ENCODE peak calls at places on chromosomes 1 and 21, in nine cellular contexts. One of them, this sample, is unnamed.

GRCh38 chr1:43987159-43988022 is 4.0 kb upstream of the CCDC24 start:
- DNase-seq in type B pancreatic cell: no peak
- DNase-seq in anterior cingulate cortex: no peak
- DNase-seq in WTC11: no peak
- DNase-seq in HFFc6: no peak
- DNase-seq in naive thymus-derived CD4-positive, alpha-beta T cell: no peak
- DNase-seq in amniotic stem cell: no peak
- DNase-seq in posterior cingulate gyrus: no peak
- DNase-seq in thoracic aorta: no peak
- DNase-seq in this sample: no peak

GRCh38 chr1:113905435-113905861 is 322 bp downstream of the DCLRE1B start:
- DNase-seq in thoracic aorta: no peak
- DNase-seq in WTC11: peak; percentile 73
- DNase-seq in type B pancreatic cell: no peak
- DNase-seq in posterior cingulate gyrus: no peak
- DNase-seq in amniotic stem cell: no peak
- DNase-seq in HFFc6: no peak
- DNase-seq in anterior cingulate cortex: no peak
- DNase-seq in naive thymus-derived CD4-positive, alpha-beta T cell: no peak
- DNase-seq in this sample: peak; percentile 39

GRCh38 chr1:2091611-2092604 is 41.7 kb downstream of the PRKCZ start:
- DNase-seq in WTC11: peak; percentile 83
- DNase-seq in HFFc6: no peak
- DNase-seq in type B pancreatic cell: no peak
- DNase-seq in naive thymus-derived CD4-positive, alpha-beta T cell: no peak
- DNase-seq in anterior cingulate cortex: peak; percentile 54
- DNase-seq in thoracic aorta: no peak
- DNase-seq in amniotic stem cell: no peak
- DNase-seq in posterior cingulate gyrus: no peak
- DNase-seq in this sample: peak; percentile 80

GRCh38 chr21:42784276-42784675 is 95.1 kb downstream of the WDR4 start:
- DNase-seq in type B pancreatic cell: no peak
- DNase-seq in HFFc6: no peak
- DNase-seq in posterior cingulate gyrus: no peak
- DNase-seq in naive thymus-derived CD4-positive, alpha-beta T cell: no peak
- DNase-seq in amniotic stem cell: no peak
- DNase-seq in WTC11: no peak
- DNase-seq in anterior cingulate cortex: no peak
- DNase-seq in thoracic aorta: no peak
- DNase-seq in this sample: no peak

GRCh38 chr21:45982758-45983731 is 1.5 kb downstream of the COL6A1 start:
- DNase-seq in anterior cingulate cortex: no peak
- DNase-seq in type B pancreatic cell: no peak
- DNase-seq in thoracic aorta: no peak
- DNase-seq in amniotic stem cell: no peak
- DNase-seq in WTC11: peak; percentile 42
- DNase-seq in posterior cingulate gyrus: peak; percentile 24
- DNase-seq in HFFc6: no peak
- DNase-seq in naive thymus-derived CD4-positive, alpha-beta T cell: no peak
- DNase-seq in this sample: peak; percentile 11

GRCh38 chr1:238562376-238562775 is 671.7 kb upstream of the ZP4 start:
- DNase-seq in thoracic aorta: no peak
- DNase-seq in posterior cingulate gyrus: no peak
- DNase-seq in amniotic stem cell: no peak
- DNase-seq in naive thymus-derived CD4-positive, alpha-beta T cell: no peak
- DNase-seq in HFFc6: no peak
- DNase-seq in anterior cingulate cortex: no peak
- DNase-seq in type B pancreatic cell: no peak
- DNase-seq in WTC11: no peak
- DNase-seq in this sample: no peak

GRCh38 chr1:213976665-213977485 is 10.9 kb upstream of the PROX1 start:
- DNase-seq in type B pancreatic cell: no peak
- DNase-seq in WTC11: no peak
- DNase-seq in amniotic stem cell: no peak
- DNase-seq in posterior cingulate gyrus: no peak
- DNase-seq in thoracic aorta: no peak
- DNase-seq in naive thymus-derived CD4-positive, alpha-beta T cell: no peak
- DNase-seq in HFFc6: no peak
- DNase-seq in anterior cingulate cortex: no peak
- DNase-seq in this sample: no peak

GRCh38 chr1:177890459-177890858 is 79.4 kb downstream of the SEC16B start:
- DNase-seq in thoracic aorta: no peak
- DNase-seq in WTC11: no peak
- DNase-seq in anterior cingulate cortex: no peak
- DNase-seq in type B pancreatic cell: no peak
- DNase-seq in HFFc6: no peak
- DNase-seq in amniotic stem cell: no peak
- DNase-seq in posterior cingulate gyrus: no peak
- DNase-seq in naive thymus-derived CD4-positive, alpha-beta T cell: no peak
- DNase-seq in this sample: no peak

GRCh38 chr1:151142411-151143056 is 3.9 kb downstream of the SEMA6C start:
- DNase-seq in naive thymus-derived CD4-positive, alpha-beta T cell: no peak
- DNase-seq in anterior cingulate cortex: no peak
- DNase-seq in posterior cingulate gyrus: no peak
- DNase-seq in WTC11: no peak
- DNase-seq in thoracic aorta: no peak
- DNase-seq in type B pancreatic cell: no peak
- DNase-seq in amniotic stem cell: no peak
- DNase-seq in HFFc6: no peak
- DNase-seq in this sample: no peak

GRCh38 chr1:182397653-182398388 is 2.6 kb downstream of the TEDDM1 start:
- DNase-seq in WTC11: no peak
- DNase-seq in posterior cingulate gyrus: no peak
- DNase-seq in HFFc6: no peak
- DNase-seq in thoracic aorta: no peak
- DNase-seq in naive thymus-derived CD4-positive, alpha-beta T cell: no peak
- DNase-seq in anterior cingulate cortex: no peak
- DNase-seq in type B pancreatic cell: no peak
- DNase-seq in amniotic stem cell: no peak
- DNase-seq in this sample: no peak

GRCh38 chr1:170073893-170074249 is 624 bp downstream of the KIFAP3 start:
- DNase-seq in HFFc6: no peak
- DNase-seq in anterior cingulate cortex: no peak
- DNase-seq in WTC11: no peak
- DNase-seq in thoracic aorta: no peak
- DNase-seq in naive thymus-derived CD4-positive, alpha-beta T cell: no peak
- DNase-seq in amniotic stem cell: no peak
- DNase-seq in type B pancreatic cell: no peak
- DNase-seq in posterior cingulate gyrus: no peak
- DNase-seq in this sample: no peak

GRCh38 chr1:7299329-7299799 is 471.7 kb upstream of the VAMP3 start:
- DNase-seq in posterior cingulate gyrus: peak; percentile 58
- DNase-seq in type B pancreatic cell: peak; percentile 56
- DNase-seq in amniotic stem cell: peak; percentile 91
- DNase-seq in WTC11: no peak
- DNase-seq in naive thymus-derived CD4-positive, alpha-beta T cell: no peak
- DNase-seq in thoracic aorta: peak; percentile 29
- DNase-seq in HFFc6: peak; percentile 93
- DNase-seq in anterior cingulate cortex: peak; percentile 22
- DNase-seq in this sample: peak; percentile 54

GRCh38 chr1:3077081-3077480 is 8.1 kb downstream of the PRDM16 start:
- DNase-seq in anterior cingulate cortex: no peak
- DNase-seq in HFFc6: no peak
- DNase-seq in posterior cingulate gyrus: no peak
- DNase-seq in WTC11: no peak
- DNase-seq in naive thymus-derived CD4-positive, alpha-beta T cell: no peak
- DNase-seq in thoracic aorta: no peak
- DNase-seq in amniotic stem cell: no peak
- DNase-seq in type B pancreatic cell: no peak
- DNase-seq in this sample: no peak

GRCh38 chr1:1024421-1025415 is 4.8 kb downstream of the AGRN start:
- DNase-seq in thoracic aorta: no peak
- DNase-seq in anterior cingulate cortex: peak; percentile 19
- DNase-seq in WTC11: peak; percentile 85
- DNase-seq in posterior cingulate gyrus: no peak
- DNase-seq in HFFc6: no peak
- DNase-seq in naive thymus-derived CD4-positive, alpha-beta T cell: no peak
- DNase-seq in amniotic stem cell: no peak
- DNase-seq in type B pancreatic cell: no peak
- DNase-seq in this sample: no peak

This sample was measured in transverse colon.